ENCODE peak calls at places on chromosome 15, in five cellular contexts. J, E, Z, N and V are unnamed samples.

GRCh38 chr15:57516327-57517026 is 75.2 kb upstream of the MYZAP start:
- DNase-seq in J (no peak), E (no peak), Z (no peak), N (no peak), V (no peak)

GRCh38 chr15:95644476-95644875 is 686.0 kb upstream of the NR2F2 start:
- DNase-seq in J (no peak), E (no peak), Z (no peak), N (no peak), V (no peak)

GRCh38 chr15:63057454-63058335 is 15.1 kb downstream of the TPM1 start:
- DNase-seq in J (no peak), E (no peak), Z (no peak), N (no peak), V (no peak)

GRCh38 chr15:90482124-90483011 is 47.4 kb upstream of the CRTC3 start:
- DNase-seq in J (peak), E (peak), Z (peak), N (no peak), V (no peak)

GRCh38 chr15:27418729-27419128 is 447.7 kb downstream of the GABRG3 start:
- DNase-seq in J (peak), E (peak), Z (no peak), N (no peak), V (no peak)

GRCh38 chr15:60932051-60932915 is 296.8 kb downstream of the RORA start:
- DNase-seq in J (no peak), E (no peak), Z (peak), N (no peak), V (no peak)

GRCh38 chr15:99029358-99029871 is 21.8 kb upstream of the PGPEP1L start:
- DNase-seq in J (no peak), E (no peak), Z (no peak), N (no peak), V (no peak)

GRCh38 chr15:89096664-89097063 is 8.4 kb downstream of the ABHD2 start:
- DNase-seq in J (no peak), E (no peak), Z (no peak), N (no peak), V (no peak)

GRCh38 chr15:73965094-73965729 is 26.9 kb downstream of the STOML1 start:
- DNase-seq in J (no peak), E (peak), Z (no peak), N (no peak), V (peak)

DNA sequence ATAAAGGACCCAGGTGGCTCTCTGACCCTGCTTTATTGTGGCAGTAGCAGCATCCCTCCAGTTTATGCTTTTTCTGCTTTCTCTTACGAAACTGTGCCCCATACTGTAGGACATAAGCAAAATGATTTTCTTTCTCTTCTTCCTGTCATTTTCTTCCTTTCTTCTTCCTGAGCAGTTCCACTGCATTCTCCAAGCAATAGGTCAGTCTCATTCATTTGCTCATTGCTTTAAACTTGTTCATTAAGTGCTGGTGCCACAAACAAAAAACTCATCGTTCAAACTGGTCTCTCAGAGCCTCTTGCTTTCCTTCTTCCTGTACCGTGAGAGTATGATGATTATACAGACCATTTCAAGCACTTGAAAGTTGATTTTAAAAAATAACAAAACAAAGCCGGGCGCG is 66.8 kb downstream of the PDE8A start:
- DNase-seq in J (no peak), E (no peak), Z (no peak), N (no peak), V (no peak)
- H3K27ac ChIP-seq in J (no peak), E (no peak), Z (no peak), N (peak), V (no peak)

DNA sequence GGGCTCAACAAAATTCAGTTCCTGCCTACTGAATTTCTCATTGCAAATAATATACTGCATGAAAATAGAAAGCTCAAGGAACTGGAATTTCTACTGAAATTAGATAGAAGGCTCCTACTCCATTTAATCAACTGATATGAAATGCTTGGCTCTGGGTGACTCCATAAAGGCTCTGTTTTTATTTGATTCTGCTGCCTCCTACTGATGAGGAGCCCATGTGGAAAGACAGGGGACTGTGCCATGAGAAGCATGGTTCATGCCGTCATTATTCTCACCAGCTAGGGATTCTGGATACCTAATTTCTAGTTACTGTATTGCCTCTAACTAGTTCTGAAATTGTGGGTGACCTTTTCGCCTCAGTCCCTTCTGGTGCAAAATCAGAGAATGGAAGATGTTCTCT is 366.2 kb upstream of the DPH6 start:
- DNase-seq in J (no peak), E (no peak), Z (no peak), N (no peak), V (no peak)
- TF ChIP-seq CTCF in J (no peak), E (no peak), Z (no peak), N (peak), V (no peak)

GRCh38 chr15:83053151-83053550 is 13.9 kb downstream of the BTBD1 start:
- DNase-seq in J (peak), E (no peak), Z (no peak), N (no peak), V (no peak)
- H3K27ac ChIP-seq in J (peak), E (no peak), Z (no peak), N (no peak), V (no peak)

DNA sequence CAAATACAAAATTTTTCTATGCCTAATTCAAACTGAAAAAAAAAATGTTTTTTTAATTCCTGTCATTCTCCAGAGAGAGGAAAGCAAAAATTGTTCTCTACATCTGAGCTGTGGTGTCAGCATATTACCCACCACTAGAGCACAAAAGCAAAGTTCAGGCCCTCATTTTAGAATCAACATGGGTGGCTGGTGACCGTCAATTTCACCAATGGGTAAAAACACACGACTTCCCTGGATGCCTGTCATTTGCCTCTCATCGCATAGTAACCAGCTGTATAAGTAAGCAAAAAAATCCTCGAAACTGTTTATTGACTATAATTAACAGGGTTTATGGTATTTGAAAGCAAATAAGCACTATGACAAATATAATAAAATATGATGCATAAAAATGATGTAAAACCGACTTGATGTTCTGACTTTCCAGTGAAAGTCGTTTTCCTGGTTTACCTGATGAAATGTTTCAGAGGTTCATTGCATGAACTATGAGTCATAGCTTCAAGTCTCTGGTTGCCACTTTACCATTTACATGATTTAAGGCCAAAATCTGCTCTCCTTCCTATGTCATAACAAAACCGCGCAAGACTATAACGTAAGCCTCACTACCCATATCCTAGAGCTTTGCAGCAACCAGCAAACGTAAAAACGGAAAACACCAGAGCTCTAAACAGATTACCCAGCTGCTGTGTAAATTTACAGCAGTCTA is 60.5 kb downstream of the THBS1 start:
- DNase-seq in J (no peak), E (no peak), Z (no peak), N (no peak), V (no peak)
- TF ChIP-seq CTCF in J (no peak), E (no peak), Z (peak), N (no peak), V (no peak)

DNA sequence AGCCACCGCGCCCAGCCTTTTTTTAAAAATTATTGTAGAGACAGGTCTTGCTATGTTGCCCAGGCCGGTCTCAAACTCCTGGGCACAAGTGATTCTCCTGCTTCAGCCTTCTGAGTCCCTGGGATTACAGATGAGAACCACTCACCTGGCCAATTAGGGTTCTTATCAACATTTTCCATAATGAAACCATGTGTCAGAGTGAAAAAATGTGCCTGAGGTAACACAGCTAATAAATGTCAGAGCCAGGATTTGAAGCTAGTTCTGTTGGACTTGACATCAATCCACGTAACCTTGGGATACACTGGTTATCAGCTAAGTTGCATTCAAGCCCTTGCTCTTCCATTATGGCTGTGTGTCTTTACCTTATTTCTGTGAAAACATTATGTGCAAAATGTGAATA is 29.1 kb downstream of the CHST14 start:
- DNase-seq in J (no peak), E (no peak), Z (no peak), N (no peak), V (no peak)
- H3K27ac ChIP-seq in J (no peak), E (no peak), Z (no peak), N (no peak), V (no peak)